ENCODE peak calls at places on chromosomes 16 and 17, in seven cellular contexts. A is ascending aorta, Y is AG04450, O is A549, M is neuronal stem cell, L is psoas muscle, K is A673. W is an unnamed sample.

GRCh38 chr16:52741386-52741785 is 194.4 kb upstream of the TOX3 start:
- DNase-seq in Y (no peak), L (no peak), K (peak; percentile 26), A (no peak), M (peak; percentile 8), O (no peak), W (no peak)

GRCh38 chr16:50306287-50306686 is 39.9 kb downstream of the ADCY7 start:
- DNase-seq in O (no peak), A (peak; percentile 59), K (no peak), L (no peak), Y (no peak), M (no peak), W (no peak)

GRCh38 chr16:83393196-83393981 is 414.4 kb upstream of the HSBP1 start:
- DNase-seq in A (peak; percentile 81), O (no peak), K (peak; percentile 4), L (no peak), M (no peak), Y (no peak), W (no peak)

GRCh38 chr16:88866151-88866920 is at the start of gene PABPN1L:
- DNase-seq in A (no peak), M (no peak), L (no peak), Y (no peak), K (no peak), O (no peak), W (no peak)

GRCh38 chr17:9173386-9173983 is 152.2 kb downstream of the NTN1 start:
- DNase-seq in K (no peak), A (no peak), Y (no peak), L (no peak), O (no peak), M (no peak), W (no peak)

GRCh38 chr16:84755004-84755672 is 55.3 kb downstream of the USP10 start:
- DNase-seq in L (no peak), M (no peak), O (no peak), K (no peak), A (no peak), Y (no peak), W (no peak)

GRCh38 chr16:53142823-53143568 is 88.2 kb downstream of the CHD9 start:
- DNase-seq in L (no peak), O (no peak), M (no peak), K (no peak), Y (no peak), A (no peak), W (no peak)

GRCh38 chr16:23943604-23944003 is 107.8 kb downstream of the PRKCB start:
- DNase-seq in O (no peak), L (no peak), Y (no peak), A (no peak), M (no peak), K (no peak), W (no peak)

GRCh38 chr16:57730771-57731730 is 4.5 kb upstream of the KATNB1 start:
- DNase-seq in O (no peak), K (no peak), L (no peak), M (no peak), A (no peak), Y (no peak), W (no peak)

GRCh38 chr16:30997000-30997886 is 12.2 kb downstream of the HSD3B7 start:
- DNase-seq in O (peak; percentile 93), L (peak; percentile 88), Y (no peak), M (peak; percentile 59), A (peak; percentile 90), K (peak; percentile 72), W (no peak)

GRCh38 chr17:4796550-4796915 is 569 bp downstream of the PSMB6 start:
- DNase-seq in M (no peak), A (no peak), K (peak; percentile 75), L (peak; percentile 37), Y (no peak), O (peak; percentile 92), W (no peak)

GRCh38 chr16:85216522-85217375 is 104.5 kb upstream of the CIBAR2 start:
- DNase-seq in A (no peak), Y (no peak), L (no peak), K (no peak), O (no peak), M (no peak), W (no peak)

GRCh38 chr16:85821441-85821901 is 22.0 kb downstream of the COX4I1 start:
- DNase-seq in K (peak; percentile 74), O (peak; percentile 92), L (peak; percentile 66), M (peak; percentile 70), A (peak; percentile 81), Y (peak; percentile 57), W (no peak)

GRCh38 chr17:29549169-29549935 is 17.5 kb downstream of the ABHD15 start:
- DNase-seq in O (no peak), K (peak; percentile 27), L (no peak), A (no peak), Y (no peak), M (no peak), W (no peak)

DNA sequence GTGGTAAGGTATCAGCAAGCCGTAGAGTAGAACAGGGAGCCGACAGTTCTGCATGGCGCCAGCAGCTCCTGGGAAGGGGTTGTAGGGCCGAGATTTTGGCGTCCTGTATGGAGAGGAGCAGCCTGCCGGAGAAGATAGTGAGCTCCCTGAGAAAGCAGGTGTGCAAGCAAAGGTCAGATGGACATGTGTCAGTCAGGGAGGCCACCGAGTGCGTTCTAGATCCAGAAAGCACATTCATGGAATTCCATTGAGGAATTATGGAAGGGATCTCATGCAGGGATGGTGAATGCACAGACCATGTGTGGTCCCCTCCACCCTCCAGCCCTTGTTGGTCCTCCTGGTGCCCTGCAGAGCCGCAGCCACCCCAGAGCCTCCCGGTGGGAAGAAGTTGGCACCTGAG is 33.7 kb downstream of the CMIP start:
- DNase-seq in A (no peak), K (no peak), L (no peak), Y (no peak), O (no peak), M (no peak), W (no peak)
- H3K4me3 ChIP-seq in A (no peak overlapping the region), K (no peak overlapping the region), L (no peak overlapping the region), Y (no peak overlapping the region), O (no peak overlapping the region), M (no peak overlapping the region), W (no peak overlapping the region)

DNA sequence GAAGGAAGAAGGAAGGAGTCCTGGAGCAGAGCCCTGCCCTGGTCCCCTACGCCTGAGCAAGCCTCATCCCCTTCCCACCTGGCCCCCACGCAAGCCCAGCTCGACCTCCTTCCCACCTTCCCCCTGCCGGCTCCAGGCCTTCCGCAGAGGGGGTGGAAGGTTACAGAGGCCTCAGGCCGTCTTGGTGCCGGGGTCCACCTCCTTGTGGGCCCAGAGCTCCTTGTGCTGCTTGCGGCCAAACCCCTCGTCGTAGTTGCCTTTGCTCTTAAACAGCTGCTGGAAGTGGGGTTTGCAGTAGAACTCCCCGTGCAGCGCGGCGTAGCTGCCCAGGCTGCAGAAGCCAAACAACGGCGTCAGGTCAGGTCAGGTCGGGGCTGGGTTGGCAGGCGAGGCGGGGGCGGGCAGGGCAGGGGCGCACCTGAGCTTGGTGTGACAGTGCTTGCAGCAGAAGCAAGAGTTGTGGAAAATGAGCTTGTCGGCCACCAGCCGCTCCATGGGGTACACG is 1.5 kb downstream of the LIMD2 start:
- DNase-seq in K (no peak), O (no peak), A (no peak), L (no peak), M (no peak), Y (no peak), W (no peak)
- H3K4me3 ChIP-seq in K (peak overlapping the region; percentile 76), O (no peak overlapping the region), A (peak overlapping the region; percentile 73), L (peak overlapping the region; percentile 67), M (peak overlapping the region; percentile 59), Y (peak overlapping the region; percentile 55), W (peak overlapping the region; percentile 73)

DNA sequence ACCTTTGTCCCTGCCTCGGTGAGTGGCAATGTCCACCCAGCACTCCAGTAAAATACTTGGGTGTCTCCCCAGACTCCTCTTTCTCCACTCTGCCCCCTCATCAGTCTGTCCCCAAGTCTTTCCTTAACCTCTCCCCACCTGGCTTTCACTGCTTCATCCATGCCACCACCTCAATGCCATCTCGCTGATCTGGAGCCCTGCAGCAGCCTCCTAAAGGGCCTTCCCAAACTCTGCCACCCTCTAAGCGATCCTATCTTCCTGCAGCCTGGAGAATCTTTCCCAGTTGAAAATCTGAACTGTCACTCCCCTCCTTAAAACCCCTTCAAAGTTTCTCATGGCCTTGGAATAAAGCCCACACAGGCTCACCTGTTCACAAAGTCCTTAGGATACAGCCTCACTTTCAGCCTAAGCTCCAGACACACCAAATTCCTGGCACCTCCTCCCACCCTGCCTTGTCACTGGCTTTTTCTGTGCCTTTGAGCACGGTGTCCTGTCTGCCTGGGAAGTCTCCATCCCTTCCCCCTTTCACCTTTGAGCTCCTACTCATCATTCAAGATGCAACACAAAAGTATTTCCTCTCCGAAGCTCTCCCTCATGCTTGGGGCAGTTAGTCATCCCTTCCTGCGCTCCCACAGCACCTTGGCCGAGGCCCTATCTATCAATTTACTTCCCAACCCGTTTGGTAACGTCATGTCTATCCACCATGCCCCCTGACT is 2.8 kb downstream of the WNK4 start:
- DNase-seq in Y (peak; percentile 41), K (no peak), O (peak; percentile 45), L (no peak), M (no peak), A (no peak), W (no peak)
- H3K4me3 ChIP-seq in Y (peak overlapping the region; percentile 68), K (no peak overlapping the region), O (no peak overlapping the region), L (no peak overlapping the region), M (no peak overlapping the region), A (no peak overlapping the region), W (no peak overlapping the region)

DNA sequence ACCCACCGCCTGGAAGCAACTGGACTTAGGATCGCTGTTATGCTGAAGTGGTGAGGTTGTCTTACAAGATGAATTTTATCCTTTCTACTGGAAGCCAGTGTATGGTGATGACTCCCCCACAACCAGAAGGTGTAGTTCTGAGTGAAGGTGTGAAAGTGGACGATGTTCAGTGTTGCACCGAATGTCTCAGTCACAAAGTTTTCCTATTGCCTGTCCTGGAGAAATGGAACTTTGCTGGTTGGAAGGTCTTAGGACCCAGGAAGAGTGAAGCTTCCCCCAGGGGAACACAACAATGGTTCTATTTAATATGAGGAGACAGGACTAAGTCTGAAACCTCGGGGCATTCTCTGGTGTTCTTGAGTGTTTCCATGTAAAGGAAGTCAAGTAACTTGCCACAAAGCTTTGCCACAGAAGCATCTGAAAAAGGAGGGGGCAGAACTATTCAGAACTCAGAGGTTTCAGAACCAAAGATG is 44.2 kb downstream of the USP22 start:
- DNase-seq in A (no peak), M (no peak), Y (no peak), O (no peak), L (no peak), K (no peak), W (no peak)
- H3K4me3 ChIP-seq in A (no peak overlapping the region), M (no peak overlapping the region), Y (no peak overlapping the region), O (no peak overlapping the region), L (no peak overlapping the region), K (no peak overlapping the region), W (no peak overlapping the region)

GRCh38 chr16:2809149-2809760 is 7.8 kb upstream of the PRSS21 start:
- DNase-seq in Y (no peak), A (no peak), L (no peak), K (no peak), O (no peak), M (no peak), W (no peak)
- H3K4me3 ChIP-seq in Y (no peak overlapping the region), A (no peak overlapping the region), L (no peak overlapping the region), K (no peak overlapping the region), O (no peak overlapping the region), M (no peak overlapping the region), W (no peak overlapping the region)

GRCh38 chr17:61404702-61405046 is 5.0 kb downstream of the TBX2 start:
- DNase-seq in M (no peak), Y (no peak), K (no peak), O (no peak), L (no peak), A (no peak), W (no peak)
- H3K4me3 ChIP-seq in M (no peak overlapping the region), Y (peak overlapping the region; percentile 98), K (peak overlapping the region; percentile 23), O (no peak overlapping the region), L (peak overlapping the region; percentile 77), A (peak overlapping the region; percentile 83), W (peak overlapping the region; percentile 53)

GRCh38 chr16:68468849-68469248 is 20.5 kb upstream of the SMPD3 start:
- DNase-seq in O (no peak), Y (no peak), M (no peak), A (no peak), L (no peak), K (no peak), W (no peak)
- H3K4me3 ChIP-seq in O (no peak overlapping the region), Y (no peak overlapping the region), M (no peak overlapping the region), A (no peak overlapping the region), L (no peak overlapping the region), K (no peak overlapping the region), W (no peak overlapping the region)